ENCODE peak calls at places on chromosomes 11 and 22, in five cellular contexts. X is astrocyte, T is stomach, D is left ventricle myocardium inferior, O is body of pancreas. P is an unnamed sample.

GRCh38 chr22:47107431-47107830 is 345.0 kb downstream of the TBC1D22A start:
- DNase-seq in X (peak), T (no peak), D (no peak), O (no peak), P (no peak)

GRCh38 chr11:61513143-61513740 is 4.7 kb downstream of the LRRC10B start:
- DNase-seq in X (no peak), T (no peak), D (no peak), O (no peak), P (peak)

GRCh38 chr11:36581536-36581935 is 12.8 kb upstream of the IFTAP start:
- DNase-seq in X (no peak), T (no peak), D (no peak), O (no peak), P (no peak)

GRCh38 chr22:50713571-50714056 is 24.4 kb upstream of the ACR start:
- DNase-seq in X (no peak), T (no peak), D (peak), O (no peak), P (no peak)

GRCh38 chr22:18130699-18131429 is 19.1 kb upstream of the USP18 start:
- DNase-seq in X (no peak), T (no peak), D (no peak), O (no peak), P (no peak)

GRCh38 chr11:73461844-73462435 is 85.7 kb downstream of the RELT start:
- DNase-seq in X (no peak), T (no peak), D (no peak), O (no peak), P (no peak)

GRCh38 chr11:108346451-108346850 is 120.9 kb downstream of the C11orf65 start:
- DNase-seq in X (no peak), T (no peak), D (no peak), O (no peak), P (no peak)

GRCh38 chr11:120403966-120404365 is 67.8 kb downstream of the ARHGEF12 start:
- DNase-seq in X (no peak), T (no peak), D (no peak), O (no peak), P (no peak)

GRCh38 chr22:38131399-38131798 is 20.9 kb upstream of the BAIAP2L2 start:
- DNase-seq in X (no peak), T (no peak), D (no peak), O (no peak), P (no peak)

GRCh38 chr11:131658952-131659351 is 288.5 kb downstream of the NTM start:
- DNase-seq in X (peak), T (no peak), D (no peak), O (no peak), P (no peak)

GRCh38 chr22:37638351-37639069 is 959 bp upstream of the SH3BP1 start:
- DNase-seq in X (no peak), T (peak), D (no peak), O (no peak), P (no peak)

GRCh38 chr22:30923168-30923900 is 45.2 kb downstream of the MORC2 start:
- DNase-seq in X (no peak), T (no peak), D (no peak), O (peak), P (no peak)

GRCh38 chr11:16800382-16800781 is 61.9 kb downstream of the C11orf58 start:
- DNase-seq in X (no peak), T (no peak), D (no peak), O (no peak), P (no peak)

GRCh38 chr11:88480217-88480616 is 142.7 kb upstream of the CTSC start:
- DNase-seq in X (peak), T (no peak), D (no peak), O (no peak), P (no peak)

GRCh38 chr11:72719144-72719543 is 33.1 kb downstream of the ARAP1 start:
- DNase-seq in X (peak), T (no peak), D (peak), O (no peak), P (no peak)

GRCh38 chr11:120032766-120033390 is 105.0 kb downstream of the TRIM29 start:
- DNase-seq in X (no peak), T (no peak), D (peak), O (no peak), P (peak)

GRCh38 chr11:46342237-46342636 is 5.0 kb upstream of the DGKZ start:
- DNase-seq in X (no peak), T (no peak), D (no peak), O (no peak), P (no peak)

GRCh38 chr11:26442131-26442530 is 110.2 kb downstream of the ANO3 start:
- DNase-seq in X (peak), T (no peak), D (no peak), O (no peak), P (no peak)

GRCh38 chr11:62124186-62125113 is 639 bp downstream of the INCENP start:
- DNase-seq in X (peak), T (no peak), D (peak), O (peak), P (peak)

GRCh38 chr22:43099095-43099494 is 9.9 kb upstream of the TTLL1 start:
- DNase-seq in X (no peak), T (no peak), D (no peak), O (no peak), P (no peak)

GRCh38 chr11:88315015-88315414 is 22.5 kb downstream of the CTSC start:
- DNase-seq in X (no peak), T (no peak), D (no peak), O (no peak), P (no peak)

GRCh38 chr11:102139081-102139498 is 28.8 kb downstream of the YAP1 start:
- DNase-seq in X (peak), T (no peak), D (no peak), O (no peak), P (no peak)

GRCh38 chr22:27137809-27138400 is 480.5 kb downstream of the MIAT start:
- DNase-seq in X (peak), T (no peak), D (peak), O (no peak), P (peak)

GRCh38 chr11:130429983-130430382 is 1.6 kb upstream of the ADAMTS8 start:
- DNase-seq in X (no peak), T (no peak), D (no peak), O (no peak), P (no peak)

GRCh38 chr11:79092791-79093313 is 348.0 kb downstream of the TENM4 start:
- DNase-seq in X (peak), T (no peak), D (no peak), O (no peak), P (no peak)

GRCh38 chr11:120125509-120125908 is 12.4 kb downstream of the TRIM29 start:
- DNase-seq in X (no peak), T (no peak), D (no peak), O (no peak), P (no peak)

GRCh38 chr11:122864386-122864785 is 18.2 kb upstream of the JHY start:
- DNase-seq in X (no peak), T (no peak), D (no peak), O (no peak), P (no peak)

GRCh38 chr11:86802601-86803051 is 2.3 kb downstream of the PRSS23 start:
- DNase-seq in X (peak), T (no peak), D (no peak), O (peak), P (peak)

GRCh38 chr11:34238533-34238932 is 119.3 kb downstream of the ABTB2 start:
- DNase-seq in X (no peak), T (no peak), D (no peak), O (no peak), P (no peak)

GRCh38 chr22:23086787-23087186 is 16.5 kb downstream of the GNAZ start:
- DNase-seq in X (no peak), T (no peak), D (no peak), O (no peak), P (no peak)

GRCh38 chr11:34976496-34976895 is 60.1 kb downstream of the PDHX start:
- DNase-seq in X (peak), T (no peak), D (no peak), O (no peak), P (no peak)

GRCh38 chr11:73978576-73979086 is 4.0 kb downstream of the UCP2 start:
- DNase-seq in X (peak), T (no peak), D (no peak), O (no peak), P (no peak)

DNA sequence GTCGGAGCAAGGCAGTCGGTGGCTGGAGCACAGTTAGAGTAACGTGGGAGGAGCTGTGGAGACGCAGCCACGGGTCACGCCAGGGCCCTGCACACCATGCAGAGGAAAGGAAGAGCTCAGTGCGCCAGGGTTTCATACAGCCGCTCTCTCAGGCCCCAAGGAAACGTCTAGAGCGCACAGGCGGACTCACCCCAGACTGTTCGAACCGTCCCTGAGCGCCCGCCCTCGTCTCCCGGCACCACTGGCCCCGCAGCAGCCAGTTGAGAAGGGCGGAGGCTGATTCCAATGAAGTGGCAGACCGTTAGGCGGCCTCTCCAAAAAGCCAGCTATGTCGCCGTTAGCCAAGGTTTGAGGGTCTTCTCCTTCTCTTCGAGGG is 483 bp upstream of the HYLS1 start:
- DNase-seq in X (no peak), T (no peak), D (peak), O (peak), P (no peak)
- H3K4me3 ChIP-seq in X (peak), T (peak), D (peak), O (no peak), P (no peak)

GRCh38 chr11:112174789-112175595 is at the start of gene BCO2:
- DNase-seq in X (peak), T (peak), D (peak), O (peak), P (peak)

GRCh38 chr11:112175596-112175947 is 260 bp downstream of the BCO2 start:
- DNase-seq in X (no peak), T (no peak), D (no peak), O (no peak), P (no peak)

GRCh38 chr11:112177610-112178009 is 2.3 kb downstream of the BCO2 start:
- DNase-seq in X (no peak), T (no peak), D (no peak), O (no peak), P (no peak)

GRCh38 chr11:112178428-112178827 is 3.1 kb downstream of the BCO2 start:
- DNase-seq in X (no peak), T (no peak), D (no peak), O (no peak), P (no peak)

DNA sequence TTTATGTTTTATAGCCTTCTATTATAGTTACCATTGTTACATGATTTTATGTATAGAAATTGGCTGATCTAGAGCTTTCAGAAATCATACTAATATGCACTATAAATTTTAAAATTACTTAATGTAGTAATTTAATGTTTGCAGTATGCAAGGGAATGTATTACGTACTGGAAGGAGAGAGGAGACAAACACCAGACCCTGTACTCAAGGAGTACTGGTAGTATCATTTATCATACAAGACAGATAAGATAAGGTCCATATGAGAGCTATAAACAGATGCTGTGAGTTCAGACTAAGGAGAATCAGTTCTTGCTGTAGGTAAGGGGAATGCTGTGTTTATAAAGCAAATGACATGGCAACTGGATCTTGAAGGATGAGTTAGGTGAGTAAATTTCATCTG is 765 bp downstream of the BCO2 start:
- DNase-seq in X (no peak), T (no peak), D (no peak), O (no peak), P (no peak)
- H3K4me3 ChIP-seq in X (no peak), T (no peak), D (peak), O (no peak), P (no peak)

DNA sequence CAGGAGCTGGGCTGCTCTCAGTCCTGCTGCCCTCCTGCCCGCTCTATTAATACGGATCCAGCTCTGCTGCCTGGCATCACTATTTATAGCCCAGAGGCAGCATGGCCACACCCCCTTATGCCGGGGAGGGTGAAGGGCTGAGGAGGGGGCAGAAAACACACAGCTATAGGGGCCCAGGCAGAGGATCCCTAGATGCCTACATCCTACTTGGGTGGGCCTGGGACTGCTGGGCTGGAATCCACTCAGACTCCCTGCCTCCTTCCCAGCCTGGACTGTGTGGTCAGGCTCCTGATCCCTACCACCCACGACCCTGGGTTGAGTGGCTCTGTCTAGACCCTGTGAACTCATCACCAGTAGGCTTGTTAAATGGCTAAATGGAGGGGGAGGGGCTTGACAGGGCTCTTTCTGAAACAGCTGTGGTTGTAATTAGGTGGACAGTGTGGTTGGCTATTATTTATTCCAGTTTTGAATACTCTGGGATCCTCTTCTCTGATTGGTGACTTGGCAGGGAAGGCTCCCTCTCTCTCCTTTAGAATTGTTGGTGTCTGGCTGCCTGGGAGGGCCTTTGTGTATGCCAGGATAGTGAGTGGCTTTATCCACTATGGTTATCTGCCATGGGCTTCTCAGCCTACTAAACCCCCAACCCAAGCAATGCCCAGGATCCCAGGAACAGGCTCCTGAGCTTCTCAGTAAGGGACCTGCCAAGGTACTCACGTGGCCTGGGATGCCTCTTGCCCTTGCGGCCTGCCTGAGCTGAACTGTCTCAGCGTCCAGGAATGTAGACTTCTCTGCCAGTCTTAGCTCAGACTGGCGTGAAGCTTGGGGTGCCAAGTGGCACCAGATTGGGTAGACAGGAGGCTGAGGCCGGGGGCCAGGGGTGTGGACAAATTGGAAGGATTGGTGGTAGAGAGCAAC is 15.2 kb downstream of the PHLDB1 start:
- DNase-seq in X (peak), T (no peak), D (peak), O (no peak), P (no peak)
- H3K4me3 ChIP-seq in X (peak), T (no peak), D (peak), O (no peak), P (no peak)

GRCh38 chr22:29048822-29049654 is 12.6 kb downstream of the C22orf31 start:
- DNase-seq in X (no peak), T (no peak), D (no peak), O (no peak), P (no peak)

GRCh38 chr22:29041408-29041807 is 20.2 kb downstream of the C22orf31 start:
- DNase-seq in X (peak), T (peak), D (no peak), O (no peak), P (no peak)

GRCh38 chr22:29043906-29044575 is 17.6 kb downstream of the C22orf31 start:
- DNase-seq in X (peak), T (no peak), D (no peak), O (no peak), P (no peak)

GRCh38 chr22:29040385-29041275 is 21.0 kb downstream of the C22orf31 start:
- DNase-seq in X (peak), T (peak), D (no peak), O (peak), P (peak)

DNA sequence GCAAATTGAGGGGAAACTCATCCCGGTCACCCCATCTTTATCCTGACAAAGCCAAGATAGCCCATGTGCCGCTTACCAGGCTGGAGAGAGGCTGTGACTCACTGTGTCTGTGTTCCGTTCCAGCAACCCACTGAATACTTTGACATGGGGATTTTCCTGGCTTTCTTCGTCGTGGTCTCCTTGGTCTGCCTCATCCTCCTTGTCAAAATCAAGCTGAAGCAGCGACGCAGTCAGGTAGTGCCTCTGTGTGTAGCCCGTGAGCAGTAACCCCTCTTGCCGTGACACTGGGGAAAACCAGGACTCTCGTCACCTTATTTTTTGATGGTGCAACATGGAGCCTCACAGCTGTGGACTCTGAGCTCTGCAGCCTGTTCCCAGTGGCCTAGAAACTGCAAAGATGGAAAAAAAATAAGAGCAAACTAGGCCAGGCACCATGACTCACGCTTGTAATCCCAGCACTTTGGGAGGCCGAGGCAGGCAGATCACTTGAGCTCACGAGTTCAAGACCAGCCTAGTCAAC is 16.9 kb downstream of the C22orf31 start:
- DNase-seq in X (peak), T (no peak), D (no peak), O (no peak), P (no peak)
- H3K4me3 ChIP-seq in X (peak), T (no peak), D (no peak), O (no peak), P (no peak)

GRCh38 chr11:126281666-126282175 is 1.2 kb upstream of the TIRAP start:
- DNase-seq in X (no peak), T (no peak), D (no peak), O (no peak), P (no peak)
- H3K4me3 ChIP-seq in X (no peak), T (peak), D (peak), O (no peak), P (no peak)

DNA sequence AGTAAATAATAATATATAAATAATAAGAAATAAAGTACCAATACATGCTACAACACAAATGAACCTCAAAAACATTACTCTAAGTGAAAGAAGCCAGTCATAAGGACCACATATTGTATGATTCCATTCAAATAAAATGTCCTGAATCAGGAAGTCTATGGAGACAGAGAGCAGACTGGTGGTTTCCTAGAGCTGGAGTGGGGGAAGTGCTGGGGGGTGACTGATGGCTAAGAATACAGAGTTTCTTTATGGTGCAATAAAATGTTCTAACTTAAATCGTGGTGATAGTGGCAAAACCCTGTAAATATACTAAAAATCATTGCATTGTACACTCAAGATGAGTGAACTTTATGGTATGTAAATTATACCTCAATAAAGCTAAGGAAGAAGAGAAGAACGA is 376.5 kb downstream of the BUD13 start:
- DNase-seq in X (no peak), T (no peak), D (no peak), O (no peak), P (no peak)
- H3K4me3 ChIP-seq in X (no peak), T (no peak), D (no peak), O (no peak), P (no peak)

GRCh38 chr11:31813242-31813960 is 2.3 kb upstream of the PAX6 start:
- DNase-seq in X (peak), T (no peak), D (no peak), O (no peak), P (no peak)

GRCh38 chr11:31813961-31814868 is 3.1 kb upstream of the PAX6 start:
- DNase-seq in X (peak), T (no peak), D (no peak), O (no peak), P (no peak)

GRCh38 chr11:31809857-31810778 is 1.0 kb downstream of the PAX6 start:
- DNase-seq in X (peak), T (no peak), D (no peak), O (no peak), P (no peak)

GRCh38 chr11:31810779-31811647 is at the start of gene PAX6:
- DNase-seq in X (peak), T (no peak), D (no peak), O (no peak), P (no peak)

GRCh38 chr11:31812392-31813241 is 1.5 kb upstream of the PAX6 start:
- DNase-seq in X (peak), T (no peak), D (no peak), O (no peak), P (no peak)
- H3K4me3 ChIP-seq in X (peak), T (peak), D (peak), O (peak), P (no peak)

DNA sequence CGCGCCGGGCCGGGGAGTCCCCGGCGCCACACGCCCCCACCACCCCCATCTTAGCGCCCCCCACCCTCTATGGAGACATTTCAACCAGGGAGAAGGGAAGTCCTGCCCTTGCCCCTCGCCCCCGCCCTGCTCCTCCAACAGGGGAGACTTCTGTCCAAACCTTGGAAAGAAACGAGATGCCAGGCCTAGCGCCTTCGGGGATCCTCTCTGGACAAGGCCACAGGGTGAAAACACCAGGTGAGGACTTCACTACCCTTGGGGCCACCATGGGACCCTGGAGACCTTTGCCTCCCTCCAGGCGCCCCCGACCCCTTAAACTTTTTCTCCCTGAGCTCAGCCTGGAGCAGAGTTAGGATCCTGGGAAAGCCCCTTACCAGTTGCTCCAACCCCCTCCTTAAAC is 11.6 kb upstream of the NPAS4 start:
- DNase-seq in X (no peak), T (no peak), D (no peak), O (no peak), P (no peak)
- H3K4me3 ChIP-seq in X (no peak), T (peak), D (peak), O (no peak), P (peak)

GRCh38 chr11:11513438-11513837 is 108.4 kb downstream of the GALNT18 start:
- DNase-seq in X (no peak), T (no peak), D (no peak), O (no peak), P (no peak)
- H3K4me3 ChIP-seq in X (no peak), T (no peak), D (no peak), O (no peak), P (no peak)